ENCODE peak calls at places on chromosomes 4 and X, in five cellular contexts. O is GM23338, U is PC-3, V is HCT116, E is GM23248. J is an unnamed sample.

GRCh38 chr4:108556588-108557200 is 63.7 kb upstream of the RPL34 start:
- DNase-seq in E (no peak), U (no peak), O (no peak), V (no peak), J (peak; percentile 56)

GRCh38 chrX:38999099-38999498 is 197.8 kb downstream of the MID1IP1 start:
- DNase-seq in V (no peak), E (no peak), U (no peak), O (no peak), J (no peak)

GRCh38 chr4:5710962-5711478 is at the start of gene EVC:
- DNase-seq in O (peak; percentile 71), V (no peak), U (peak; percentile 70), E (peak; percentile 90), J (no peak)

GRCh38 chr4:81896936-81897335 is 425.2 kb upstream of the RASGEF1B start:
- DNase-seq in O (no peak), U (peak; percentile 25), E (no peak), V (no peak), J (no peak)

GRCh38 chrX:154751669-154752271 is 893 bp upstream of the GAB3 start:
- DNase-seq in V (no peak), O (no peak), E (no peak), U (no peak), J (no peak)

GRCh38 chrX:84186603-84187358 is 1.2 kb downstream of the RPS6KA6 start:
- DNase-seq in E (peak; percentile 21), O (peak; percentile 44), U (peak; percentile 48), V (no peak), J (no peak)

GRCh38 chr4:145920205-145920604 is 18.4 kb downstream of the ZNF827 start:
- DNase-seq in E (peak; percentile 97), V (no peak), O (no peak), U (no peak), J (no peak)

GRCh38 chr4:11106769-11107168 is 321.9 kb downstream of the HS3ST1 start:
- DNase-seq in O (no peak), U (no peak), V (no peak), E (no peak), J (no peak)

GRCh38 chr4:138977525-138977924 is 38.1 kb upstream of the NOCT start:
- DNase-seq in V (no peak), O (peak; percentile 47), U (no peak), E (no peak), J (peak; percentile 55)

GRCh38 chrX:30702736-30703135 is 49.5 kb downstream of the GK start:
- DNase-seq in U (no peak), O (no peak), V (no peak), E (peak; percentile 78), J (no peak)

GRCh38 chrX:8052909-8053308 is 118.2 kb downstream of the VCX2 start:
- DNase-seq in U (no peak), O (no peak), E (no peak), V (no peak), J (no peak)

GRCh38 chr4:124409044-124409443 is 303.5 kb downstream of the ANKRD50 start:
- DNase-seq in U (peak; percentile 69), V (no peak), O (no peak), E (peak; percentile 64), J (no peak)

GRCh38 chr4:182507808-182508207 is 264.6 kb downstream of the TENM3 start:
- DNase-seq in O (peak; percentile 42), V (no peak), U (no peak), E (no peak), J (no peak)

GRCh38 chr4:156191382-156191781 is 237.7 kb upstream of the CTSO start:
- DNase-seq in U (no peak), E (no peak), O (no peak), V (no peak), J (no peak)

GRCh38 chr4:53653484-53654053 is 62.3 kb upstream of the LNX1 start:
- DNase-seq in E (peak; percentile 28), V (no peak), U (no peak), O (no peak), J (peak; percentile 23)

GRCh38 chr4:89125901-89126435 is 14.6 kb downstream of the TIGD2 start:
- DNase-seq in O (no peak), V (no peak), U (no peak), E (no peak), J (no peak)

GRCh38 chrX:55342533-55343501 is 78.1 kb upstream of the PAGE3 start:
- DNase-seq in E (peak; percentile 25), O (peak; percentile 53), U (peak; percentile 43), V (no peak), J (peak; percentile 33)

GRCh38 chr4:47466061-47466785 is 2.7 kb upstream of the COMMD8 start:
- DNase-seq in O (no peak), U (no peak), E (no peak), V (no peak), J (no peak)

GRCh38 chrX:55841962-55842752 is 124.6 kb downstream of the RRAGB start:
- DNase-seq in E (no peak), U (no peak), O (no peak), V (no peak), J (no peak)

GRCh38 chr4:21077967-21078366 is 377.7 kb downstream of the PACRGL start:
- DNase-seq in V (no peak), U (no peak), O (no peak), E (no peak), J (no peak)

GRCh38 chr4:3802571-3803474 is 36.6 kb downstream of the ADRA2C start:
- DNase-seq in V (no peak), U (no peak), E (no peak), O (no peak), J (no peak)

GRCh38 chr4:72468904-72469502 is 100.0 kb downstream of the ADAMTS3 start:
- DNase-seq in V (peak; percentile 4), E (peak; percentile 54), O (peak; percentile 67), U (peak; percentile 83), J (peak; percentile 34)

GRCh38 chrX:15221321-15221720 is 48.6 kb downstream of the ASB9 start:
- DNase-seq in O (no peak), E (no peak), V (no peak), U (peak; percentile 6), J (no peak)

GRCh38 chr4:74218201-74218600 is 60.3 kb downstream of the MTHFD2L start:
- DNase-seq in O (no peak), E (no peak), V (no peak), U (peak; percentile 58), J (no peak)

GRCh38 chrX:108020631-108021030 is 24.2 kb upstream of the VSIG1 start:
- DNase-seq in U (peak; percentile 54), V (peak; percentile 4), O (peak; percentile 50), E (peak; percentile 13), J (peak; percentile 27)

GRCh38 chr4:169615467-169616106 is 3.2 kb upstream of the NEK1 start:
- DNase-seq in E (peak; percentile 42), O (no peak), U (peak; percentile 13), V (no peak), J (no peak)

GRCh38 chr4:37889849-37890500 is 909 bp upstream of the TBC1D1 start:
- DNase-seq in U (no peak), V (no peak), E (peak; percentile 13), O (peak; percentile 62), J (no peak)

GRCh38 chr4:37893164-37893563 is 2.3 kb downstream of the TBC1D1 start:
- DNase-seq in U (no peak), E (no peak), O (no peak), V (no peak), J (no peak)

GRCh38 chr4:37890501-37891220 is at the start of gene TBC1D1:
- DNase-seq in U (peak; percentile 24), O (peak; percentile 37), V (no peak), E (peak; percentile 31), J (peak; percentile 39)

GRCh38 chr4:37892641-37893040 is 1.8 kb downstream of the TBC1D1 start:
- DNase-seq in E (no peak), O (no peak), V (no peak), U (no peak), J (peak; percentile 74)

GRCh38 chr4:37891221-37892159 is 606 bp downstream of the TBC1D1 start:
- DNase-seq in E (peak; percentile 25), O (peak; percentile 75), V (no peak), U (no peak), J (peak; percentile 78)
- TF ChIP-seq EZH2phosphoT487 in E (no peak), O (no peak), V (no peak), U (no peak), J (no peak)

GRCh38 chrX:1561164-1561563 is 24.2 kb upstream of the P2RY8 start:
- DNase-seq in U (no peak), O (no peak), V (no peak), E (no peak), J (no peak)

DNA sequence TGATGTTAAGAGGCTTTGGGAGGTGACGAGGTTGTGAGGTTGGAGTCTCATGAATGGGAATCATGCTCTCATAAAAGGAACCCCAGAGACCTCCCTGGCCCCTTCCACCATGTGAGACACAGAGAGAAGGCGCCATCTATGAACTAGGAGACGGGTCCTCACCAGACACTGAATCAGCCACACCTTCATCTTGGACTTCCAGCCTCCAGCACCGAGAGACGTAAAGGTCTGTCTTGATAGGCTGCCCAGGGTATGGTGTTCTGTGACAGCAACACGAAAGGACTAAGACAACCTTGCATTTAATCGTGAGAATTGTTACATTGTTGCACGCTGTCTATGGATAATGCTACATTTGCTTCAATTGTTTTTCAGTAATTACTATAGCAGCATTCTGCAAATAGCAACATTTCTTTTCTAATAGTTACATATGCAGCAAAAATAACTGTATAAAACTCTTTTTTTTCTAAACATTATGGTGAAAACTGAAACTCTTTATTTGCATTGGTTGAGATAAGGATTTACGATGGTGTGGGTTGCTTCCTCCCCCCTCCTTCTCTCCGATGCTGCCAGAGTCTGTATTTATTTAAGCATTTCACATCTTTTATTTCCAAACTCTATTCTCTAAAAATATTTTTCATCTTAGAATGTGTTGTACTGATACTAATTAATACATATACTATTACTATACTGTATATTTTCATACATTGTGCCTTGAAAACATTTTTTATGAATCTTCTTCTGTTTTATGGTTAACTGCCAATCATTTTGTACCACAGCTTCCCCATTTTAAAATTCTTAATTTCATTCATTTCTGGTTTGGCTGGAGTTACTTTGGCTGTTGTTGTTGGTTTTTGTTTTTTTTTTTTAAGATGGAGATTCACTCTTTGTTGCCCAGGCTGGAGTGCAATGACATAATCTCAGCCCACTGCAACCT is 26.4 kb upstream of the AKAP17A start:
- DNase-seq in O (no peak), V (no peak), E (no peak), U (peak; percentile 7), J (no peak)
- TF ChIP-seq EZH2phosphoT487 in O (no peak), V (no peak), E (no peak), U (no peak), J (no peak)

DNA sequence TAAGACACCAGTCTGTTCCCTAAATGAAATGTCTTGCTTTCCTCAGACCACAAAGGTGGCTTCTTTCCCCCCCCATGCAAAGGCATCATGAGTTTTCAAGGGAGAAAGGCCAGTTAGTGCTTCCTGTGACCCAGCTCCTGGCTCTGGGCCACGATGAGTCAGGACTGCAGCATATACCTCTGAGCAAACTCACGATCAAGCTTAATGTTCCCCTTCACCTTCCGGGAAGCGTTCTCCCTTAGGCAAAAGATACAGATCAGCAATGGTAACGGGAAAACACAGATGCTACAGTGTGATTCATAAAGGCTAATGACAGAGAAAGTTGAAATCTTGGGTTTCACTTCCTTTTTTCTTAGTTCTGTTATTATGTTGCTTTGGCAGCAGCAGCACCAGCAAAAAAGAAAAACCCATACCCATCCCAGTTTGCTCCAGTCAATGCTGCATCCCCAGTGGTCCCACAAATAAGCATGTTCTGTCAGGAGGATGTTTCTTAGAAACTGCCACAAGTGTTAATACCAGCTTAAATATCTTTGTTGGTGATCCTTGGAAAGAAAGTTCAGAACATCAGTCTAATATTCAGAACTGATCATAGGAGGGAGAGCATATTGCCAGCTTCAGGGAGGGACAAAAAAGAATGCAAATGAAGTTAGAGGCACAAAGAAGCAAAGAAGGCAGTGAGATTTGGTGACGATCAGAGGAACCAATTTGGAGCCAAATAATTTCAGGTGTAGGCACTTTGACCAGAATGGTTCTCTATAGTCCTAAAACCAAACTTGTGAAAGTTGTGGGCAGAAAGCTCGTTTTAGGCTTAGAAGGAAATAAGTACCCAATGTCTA is 41.2 kb downstream of the LONRF3 start:
- DNase-seq in E (peak; percentile 87), O (no peak), U (peak; percentile 98), V (peak; percentile 35), J (peak; percentile 59)
- TF ChIP-seq EZH2phosphoT487 in E (no peak), O (no peak), U (no peak), V (no peak), J (no peak)

GRCh38 chr4:98663226-98664006 is 5.0 kb upstream of the TSPAN5 start:
- DNase-seq in O (no peak), E (no peak), U (peak; percentile 48), V (no peak), J (no peak)
- TF ChIP-seq EZH2phosphoT487 in O (no peak), E (no peak), U (no peak), V (no peak), J (no peak)